ENCODE peak calls at places on chromosomes 16 and 17, in four cellular contexts. E is coronary artery, B is A549, G is fibroblast of lung. C is an unnamed sample.

GRCh38 chr17:14198013-14198412 is 38.6 kb downstream of the CDRT15 start:
- DNase-seq in E (no peak), B (no peak), G (no peak), C (no peak)

GRCh38 chr17:65394811-65395472 is 166.5 kb downstream of the AXIN2 start:
- DNase-seq in E (no peak), B (no peak), G (no peak), C (no peak)

GRCh38 chr16:85098565-85098964 is 13.7 kb downstream of the CIBAR2 start:
- DNase-seq in E (no peak), B (no peak), G (no peak), C (no peak)

GRCh38 chr17:17884281-17885028 is 47.7 kb upstream of the SREBF1 start:
- DNase-seq in E (no peak), B (no peak), G (no peak), C (no peak)

GRCh38 chr16:21033707-21034106 is 116.9 kb downstream of the DNAH3 start:
- DNase-seq in E (no peak), B (no peak), G (no peak), C (no peak)

GRCh38 chr17:47368262-47368661 is 44.5 kb downstream of the EFCAB13 start:
- DNase-seq in E (no peak), B (no peak), G (no peak), C (no peak)

GRCh38 chr17:75572713-75573539 is 14.7 kb upstream of the MYO15B start:
- DNase-seq in E (no peak), B (no peak), G (no peak), C (no peak)

GRCh38 chr17:61468263-61468907 is 16.2 kb downstream of the TBX4 start:
- DNase-seq in E (no peak), B (no peak), G (peak), C (no peak)

GRCh38 chr17:81682565-81683207 is 911 bp downstream of the ARL16 start:
- DNase-seq in E (no peak), B (no peak), G (peak), C (no peak)

GRCh38 chr17:40980594-40980993 is 3.5 kb downstream of the KRT40 start:
- DNase-seq in E (no peak), B (no peak), G (peak), C (no peak)

GRCh38 chr17:63402808-63403207 is 43.3 kb downstream of the CYB561 start:
- DNase-seq in E (no peak), B (no peak), G (peak), C (no peak)

GRCh38 chr17:55741353-55741700 is 9.5 kb upstream of the PCTP start:
- DNase-seq in E (no peak), B (no peak), G (no peak), C (no peak)

GRCh38 chr16:52492789-52493357 is 54.1 kb downstream of the TOX3 start:
- DNase-seq in E (no peak), B (no peak), G (no peak), C (no peak)

GRCh38 chr17:82403662-82404660 is 14.2 kb upstream of the HEXD start:
- DNase-seq in E (no peak), B (no peak), G (no peak), C (no peak)

GRCh38 chr16:4800290-4801041 is 2.0 kb downstream of the ROGDI start:
- DNase-seq in E (no peak), B (no peak), G (no peak), C (peak)

GRCh38 chr17:72603346-72604242 is 482.8 kb downstream of the SOX9 start:
- DNase-seq in E (no peak), B (peak), G (peak), C (no peak)

GRCh38 chr17:50634915-50635719 is 436 bp downstream of the ABCC3 start:
- DNase-seq in E (no peak), B (no peak), G (no peak), C (no peak)

GRCh38 chr17:59355030-59355694 is 23.7 kb downstream of the YPEL2 start:
- DNase-seq in E (no peak), B (no peak), G (no peak), C (no peak)

GRCh38 chr16:24906199-24906808 is 60.5 kb downstream of the SLC5A11 start:
- DNase-seq in E (no peak), B (peak), G (peak), C (peak)

GRCh38 chr16:73047536-73048291 is at the start of gene ZFHX3:
- DNase-seq in E (no peak), B (peak), G (peak), C (peak)

GRCh38 chr16:23256440-23256839 is 45.7 kb upstream of the SCNN1B start:
- DNase-seq in E (no peak), B (no peak), G (no peak), C (no peak)

GRCh38 chr16:14423344-14423743 is 206.7 kb downstream of the PARN start:
- DNase-seq in E (no peak), B (no peak), G (peak), C (peak)

GRCh38 chr17:42913981-42914617 is 13.5 kb downstream of the G6PC1 start:
- DNase-seq in E (no peak), B (peak), G (no peak), C (no peak)

GRCh38 chr17:31754239-31754945 is 104.7 kb downstream of the COPRS start:
- DNase-seq in E (no peak), B (peak), G (peak), C (peak)

GRCh38 chr17:30824002-30824355 is 513 bp downstream of the CRLF3 start:
- DNase-seq in E (no peak), B (no peak), G (peak), C (no peak)

GRCh38 chr16:65200857-65201256 is 79.0 kb upstream of the CDH11 start:
- DNase-seq in E (no peak), B (no peak), G (peak), C (peak)

GRCh38 chr17:153851-154250 is 16.5 kb downstream of the SCGB1C2 start:
- DNase-seq in E (no peak), B (no peak), G (no peak), C (no peak)

GRCh38 chr17:78176548-78177025 is 8.2 kb downstream of the SYNGR2 start:
- DNase-seq in E (no peak), B (peak), G (peak), C (peak)

GRCh38 chr17:42289863-42290165 is 1.5 kb downstream of the STAT5A start:
- DNase-seq in E (no peak), B (no peak), G (no peak), C (no peak)

GRCh38 chr16:25546781-25547180 is 145.0 kb upstream of the HS3ST4 start:
- DNase-seq in E (no peak), B (no peak), G (no peak), C (no peak)

GRCh38 chr17:17062356-17062755 is 20.1 kb downstream of the MPRIP start:
- DNase-seq in E (no peak), B (no peak), G (no peak), C (no peak)

GRCh38 chr16:56352351-56353053 is 72.8 kb downstream of the AMFR start:
- DNase-seq in E (peak), B (no peak), G (no peak), C (no peak)

GRCh38 chr16:14004719-14005315 is 66.3 kb upstream of the MRTFB start:
- DNase-seq in E (no peak), B (no peak), G (no peak), C (no peak)

GRCh38 chr17:67452681-67453554 is 75.8 kb downstream of the PITPNC1 start:
- DNase-seq in E (no peak), B (no peak), G (no peak), C (no peak)

GRCh38 chr17:39867084-39867890 is 715 bp upstream of the ZPBP2 start:
- DNase-seq in E (no peak), B (no peak), G (no peak), C (no peak)

GRCh38 chr17:49548506-49549310 is 27.0 kb upstream of the NXPH3 start:
- DNase-seq in E (no peak), B (peak), G (peak), C (peak)

GRCh38 chr17:47254403-47254943 is 846 bp downstream of the ITGB3 start:
- DNase-seq in E (no peak), B (no peak), G (no peak), C (no peak)

GRCh38 chr17:9956474-9957131 is 51.5 kb upstream of the RCVRN start:
- DNase-seq in E (no peak), B (no peak), G (no peak), C (no peak)

GRCh38 chr17:4903051-4903818 is at the start of gene CHRNE:
- DNase-seq in E (no peak), B (peak), G (peak), C (peak)
- H3K4me3 ChIP-seq in E (no peak), B (no peak), G (no peak), C (no peak)

DNA sequence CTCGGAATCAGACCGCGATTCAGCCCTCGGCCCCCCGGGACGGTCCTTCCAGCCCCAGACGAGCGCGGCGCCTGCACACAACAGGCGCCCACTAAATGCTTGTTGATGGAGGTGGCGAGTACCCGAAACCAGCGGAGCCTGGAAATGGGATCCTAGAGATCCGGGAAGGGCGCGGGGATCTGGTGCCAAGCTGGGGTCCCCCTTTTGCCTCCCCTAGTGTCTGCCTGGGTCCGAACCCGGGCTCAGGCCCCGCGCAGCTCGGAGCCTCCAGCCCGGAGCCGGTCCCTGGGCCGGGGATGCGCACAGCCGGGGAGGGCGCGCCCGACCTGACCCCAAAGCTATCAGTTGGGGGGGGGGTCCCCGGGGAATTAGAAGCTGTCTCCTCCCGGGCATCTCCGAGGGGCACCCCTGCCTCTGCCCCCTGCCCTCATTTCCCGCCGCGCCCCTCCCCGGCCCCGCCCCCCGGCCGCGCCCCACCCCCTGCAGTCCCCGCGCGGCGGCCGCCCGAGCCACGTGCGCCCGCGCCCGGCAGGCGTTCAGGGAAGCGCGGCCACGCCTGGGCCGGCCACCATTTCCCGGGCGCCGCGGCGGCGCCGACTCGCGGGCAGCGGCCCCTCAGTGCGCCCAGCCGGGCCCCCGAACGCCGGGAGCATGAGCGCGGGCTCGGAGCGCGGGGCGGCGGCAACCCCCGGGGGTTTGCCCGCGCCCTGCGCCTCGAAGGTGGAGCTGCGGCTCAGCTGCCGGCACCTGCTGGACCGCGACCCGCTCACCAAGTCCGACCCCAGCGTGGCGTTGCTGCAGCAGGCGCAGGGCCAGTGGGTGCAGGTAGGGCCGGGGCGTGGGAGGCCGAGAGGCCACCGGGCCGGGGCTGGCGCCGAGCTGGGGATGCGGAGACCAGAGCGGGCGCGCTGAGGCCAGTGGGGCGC is at the start of gene CPNE7:
- DNase-seq in E (no peak), B (peak), G (no peak), C (no peak)
- H3K4me3 ChIP-seq in E (peak), B (peak), G (peak), C (peak)

DNA sequence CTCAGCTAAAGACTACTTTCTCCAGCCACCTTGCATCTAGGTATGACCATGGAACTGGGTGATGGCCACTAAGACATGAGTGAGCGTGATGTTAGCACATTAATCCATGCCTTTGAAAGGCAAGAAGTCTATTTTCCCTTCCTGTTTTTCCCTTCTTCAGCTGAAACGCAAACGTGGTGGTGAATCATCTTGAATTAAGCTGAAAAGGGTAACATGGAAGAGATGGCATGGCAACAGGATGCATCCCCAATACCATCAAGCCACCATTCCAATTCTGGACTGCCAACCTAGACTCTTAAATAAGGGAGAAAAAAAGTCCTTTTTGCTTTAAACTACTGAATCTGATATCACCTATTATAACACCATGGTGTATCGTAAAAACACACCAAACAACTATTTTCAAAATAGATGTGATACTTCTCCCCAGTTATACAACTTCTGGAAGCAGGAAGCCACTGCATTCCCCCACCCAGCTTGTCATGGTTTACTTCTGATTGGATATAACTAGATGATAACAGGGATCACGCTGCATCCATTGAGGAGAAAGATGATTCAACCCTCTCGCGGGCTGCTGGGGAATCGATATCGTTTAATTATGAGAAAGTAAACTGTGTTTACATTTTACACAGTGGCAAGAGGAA is 368.6 kb downstream of the CDH13 start:
- DNase-seq in E (no peak), B (no peak), G (no peak), C (no peak)
- H3K4me3 ChIP-seq in E (no peak), B (no peak), G (no peak), C (no peak)

DNA sequence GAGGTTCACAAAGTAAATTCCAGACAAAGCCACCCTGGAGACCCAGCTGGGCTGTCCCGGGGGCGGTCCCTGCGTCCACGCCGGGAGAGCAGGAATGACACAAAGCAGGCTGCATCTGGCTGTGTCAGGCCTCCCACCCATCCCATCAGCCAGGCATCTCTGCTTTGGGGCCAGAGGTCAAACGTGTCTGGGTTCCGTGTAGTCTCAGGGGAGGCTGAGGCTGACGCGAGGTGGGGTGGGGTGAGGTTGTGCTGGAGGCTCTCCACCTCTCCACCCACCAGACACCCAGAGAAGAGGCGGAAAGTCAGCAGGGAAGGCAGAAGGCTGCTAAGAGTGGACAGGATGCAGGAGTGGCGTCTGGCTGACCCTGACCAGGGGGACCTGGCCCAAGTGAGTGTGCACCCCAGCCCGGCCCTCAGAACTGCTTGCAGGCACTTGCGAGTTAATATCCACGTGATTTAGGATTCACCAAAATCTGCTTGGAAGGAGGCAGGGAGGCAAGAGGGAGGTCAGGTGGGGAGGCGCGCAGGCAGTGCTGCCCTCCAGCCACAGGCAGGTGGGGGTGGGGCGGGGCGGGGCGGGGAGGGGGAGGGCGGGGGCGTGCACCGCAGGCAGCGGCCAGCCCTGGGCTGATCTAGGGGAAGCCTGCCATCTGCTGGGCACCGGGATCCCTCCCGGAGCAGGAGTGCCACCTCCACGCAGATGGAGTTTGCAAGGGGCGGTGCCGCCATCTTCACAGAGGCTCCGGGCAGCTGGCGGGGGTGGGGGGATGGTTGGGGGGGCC is 44.3 kb downstream of the TBC1D16 start:
- DNase-seq in E (peak), B (peak), G (peak), C (peak)
- H3K4me3 ChIP-seq in E (peak), B (peak), G (no peak), C (peak)

GRCh38 chr17:45119964-45120363 is 12.4 kb downstream of the PLCD3 start:
- DNase-seq in E (no peak), B (no peak), G (no peak), C (no peak)
- H3K4me3 ChIP-seq in E (no peak), B (no peak), G (no peak), C (no peak)

DNA sequence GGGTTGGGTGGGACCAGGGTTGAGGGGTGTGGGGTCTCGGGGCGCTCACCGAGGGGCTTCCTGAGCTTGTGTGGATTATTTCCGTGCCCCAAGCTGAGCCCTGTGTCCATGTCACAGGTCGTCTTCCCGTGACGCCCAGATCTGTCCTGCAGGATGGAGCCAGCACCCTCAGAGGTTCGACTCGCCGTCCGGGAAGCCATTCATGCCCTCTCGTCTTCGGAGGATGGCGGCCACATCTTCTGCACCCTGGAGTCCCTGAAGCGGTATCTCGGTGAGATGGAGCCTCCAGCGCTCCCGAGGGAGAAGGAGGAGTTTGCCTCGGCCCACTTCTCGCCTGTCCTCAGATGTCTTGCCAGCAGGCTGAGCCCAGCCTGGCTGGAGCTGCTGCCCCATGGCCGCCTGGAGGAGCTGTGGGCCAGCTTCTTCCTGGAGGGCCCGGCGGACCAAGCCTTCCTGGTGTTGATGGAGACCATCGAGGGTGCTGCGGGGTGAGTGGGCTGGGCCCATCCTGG is 1.0 kb downstream of the TELO2 start:
- DNase-seq in E (peak), B (peak), G (peak), C (peak)
- H3K4me3 ChIP-seq in E (peak), B (peak), G (peak), C (peak)

GRCh38 chr16:54285414-54286066 is 1.0 kb downstream of the IRX3 start:
- DNase-seq in E (no peak), B (peak), G (peak), C (no peak)

GRCh38 chr16:54284931-54285413 is 1.6 kb downstream of the IRX3 start:
- DNase-seq in E (no peak), B (peak), G (peak), C (no peak)

GRCh38 chr16:54282923-54283734 is 3.5 kb downstream of the IRX3 start:
- DNase-seq in E (no peak), B (no peak), G (no peak), C (no peak)

GRCh38 chr16:54283735-54284318 is 2.8 kb downstream of the IRX3 start:
- DNase-seq in E (no peak), B (no peak), G (no peak), C (no peak)

GRCh38 chr16:54284319-54284930 is 2.2 kb downstream of the IRX3 start:
- DNase-seq in E (no peak), B (no peak), G (peak), C (no peak)
- H3K4me3 ChIP-seq in E (peak), B (peak), G (no peak), C (peak)

DNA sequence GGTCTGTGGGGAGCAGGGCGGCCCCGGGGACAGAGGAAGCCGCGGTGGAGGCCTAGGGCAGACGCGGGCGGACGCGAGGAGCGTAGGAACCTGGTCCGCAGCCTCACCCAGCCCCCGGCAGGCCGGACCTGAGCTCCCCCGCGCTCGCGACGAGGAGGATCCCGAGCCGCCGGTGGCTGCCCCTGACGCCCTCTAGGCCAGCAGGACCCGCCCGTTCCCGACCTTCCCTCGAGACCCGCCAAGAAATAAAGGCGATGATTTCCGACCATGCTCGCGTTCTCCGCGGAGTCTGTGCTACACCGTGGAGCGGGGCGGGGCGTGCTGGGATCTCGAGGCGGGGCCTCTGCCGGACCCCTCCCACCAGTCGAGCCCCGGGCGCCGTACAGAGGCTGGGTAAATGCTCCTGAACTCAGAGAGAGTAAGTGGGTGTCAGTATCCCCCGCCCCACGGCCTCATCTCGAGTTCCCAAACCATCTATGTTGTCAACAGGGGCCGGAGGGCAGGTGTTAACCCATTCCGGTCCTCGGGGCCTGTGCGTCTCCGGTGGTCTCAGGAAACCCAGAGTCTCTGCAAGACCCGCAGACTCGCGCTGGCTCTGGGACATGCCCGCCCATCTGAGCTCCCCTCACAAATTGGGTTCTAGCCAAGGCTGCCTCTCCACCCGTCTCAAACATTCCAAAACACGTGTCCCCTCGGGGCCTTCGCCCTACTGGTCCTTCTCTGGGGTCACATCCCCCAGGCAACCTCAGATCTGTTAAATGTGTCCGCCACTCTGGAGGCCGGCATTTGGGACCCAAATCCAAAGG is 13.7 kb downstream of the SYCE1L start:
- DNase-seq in E (no peak), B (peak), G (peak), C (no peak)
- H3K4me3 ChIP-seq in E (peak), B (peak), G (peak), C (peak)

C was measured in bronchial epithelial cell.